ENCODE peak calls at places on chromosomes 6 and 20, in seven cellular contexts. M is epithelial cell of prostate; U is fibroblast of lung; B is fibroblast of the conjunctiva; A is activated CD8-positive, alpha-beta memory T cell treated with anti-CD3 and anti-CD28 coated beads for 4 hours; D is uterus; V is OCI-LY7. Y is an unnamed sample.
A peak's percentile ranks its signal among the peaks of the same experiment; 100 is the strongest.

GRCh38 chr6:138541793-138542481 is 42.6 kb upstream of the NHSL1 start:
- DNase-seq in M (no peak), U (no peak), B (no peak), A (no peak), D (no peak), V (no peak), Y (no peak)

GRCh38 chr20:56706867-56707360 is 77.8 kb downstream of the TFAP2C start:
- DNase-seq in M (no peak), U (no peak), B (no peak), A (no peak), D (no peak), V (no peak), Y (no peak)

GRCh38 chr6:135114355-135115145 is 59.9 kb upstream of the HBS1L start:
- DNase-seq in M (no peak), U (no peak), B (no peak), A (no peak), D (no peak), V (no peak), Y (no peak)

GRCh38 chr6:10759884-10760329 is 12.3 kb downstream of the TMEM14B start:
- DNase-seq in M (peak; percentile 96), U (peak; percentile 60), B (peak; percentile 31), A (no peak), D (peak; percentile 39), V (no peak), Y (no peak)

GRCh38 chr6:16285467-16286150 is 47.2 kb downstream of the GMPR start:
- DNase-seq in M (no peak), U (no peak), B (no peak), A (no peak), D (peak; percentile 11), V (no peak), Y (no peak)

GRCh38 chr20:57440678-57441509 is 49.7 kb downstream of the RBM38 start:
- DNase-seq in M (no peak), U (peak; percentile 91), B (peak; percentile 26), A (no peak), D (peak; percentile 88), V (no peak), Y (no peak)

GRCh38 chr20:13243826-13244376 is 22.8 kb downstream of the ISM1 start:
- DNase-seq in M (peak; percentile 27), U (no peak), B (no peak), A (no peak), D (no peak), V (no peak), Y (no peak)

GRCh38 chr6:108027054-108027453 is 47.5 kb downstream of the OSTM1 start:
- DNase-seq in M (no peak), U (no peak), B (no peak), A (no peak), D (no peak), V (no peak), Y (no peak)